ENCODE peak calls at places on chromosome 1, in ten cellular contexts. N, F, C, P, S, R, U, V, M and X are unnamed samples. For H3K27me3, the result is how much of the 10 kb centered on the place peaks cover.

GRCh38 chr1:16420719-16421118 is 16.5 kb downstream of the SPATA21 start:
- DNase-seq in S (no peak), F (no peak), M (no peak), N (no peak), R (no peak), U (no peak), V (peak), C (no peak), P (no peak), X (no peak)

GRCh38 chr1:100713636-100714035 is 5.9 kb upstream of the VCAM1 start:
- DNase-seq in N (no peak), P (no peak), F (no peak), M (no peak), U (no peak), C (no peak), S (peak), V (no peak), R (no peak), X (peak)

GRCh38 chr1:17433261-17433660 is 6.2 kb downstream of the RCC2 start:
- DNase-seq in P (no peak), S (no peak), U (no peak), V (no peak), R (no peak), F (no peak), N (no peak), M (no peak), C (no peak), X (no peak)

GRCh38 chr1:203456577-203456976 is 19.0 kb upstream of the PRELP start:
- DNase-seq in V (no peak), M (no peak), U (no peak), N (no peak), S (no peak), P (no peak), F (peak), R (no peak), C (no peak), X (no peak)

GRCh38 chr1:224626042-224626441 is 9.9 kb downstream of the CNIH3 start:
- DNase-seq in S (no peak), V (no peak), N (no peak), F (no peak), M (no peak), R (peak), P (peak), C (no peak), U (peak), X (no peak)

GRCh38 chr1:169634145-169634544 is 4.2 kb upstream of the SELP start:
- DNase-seq in C (no peak), P (no peak), N (no peak), U (no peak), R (no peak), F (no peak), V (no peak), S (no peak), M (no peak), X (no peak)

GRCh38 chr1:152386940-152387339 is 27.1 kb downstream of the CRNN start:
- DNase-seq in S (no peak), F (no peak), V (no peak), N (no peak), R (no peak), U (no peak), M (no peak), C (no peak), P (peak), X (no peak)

GRCh38 chr1:248825136-248825535 is 579 bp downstream of the SH3BP5L start:
- DNase-seq in U (no peak), F (no peak), M (no peak), S (no peak), P (peak), R (no peak), C (no peak), V (no peak), N (no peak), X (no peak)

GRCh38 chr1:66996018-66996682 is 57.8 kb downstream of the SLC35D1 start:
- DNase-seq in S (peak), R (peak), N (peak), U (peak), P (peak), V (peak), C (peak), F (peak), M (peak), X (peak)

GRCh38 chr1:115596080-115596795 is 45.5 kb upstream of the VANGL1 start:
- DNase-seq in S (no peak), N (no peak), U (peak), M (no peak), P (peak), F (no peak), R (peak), V (no peak), C (no peak), X (no peak)

GRCh38 chr1:211476200-211476849 is 15.6 kb downstream of the RD3 start:
- DNase-seq in N (peak), U (peak), S (peak), R (peak), V (peak), P (peak), M (peak), F (peak), C (peak), X (peak)

GRCh38 chr1:53733447-53733931 is 5.5 kb downstream of the GLIS1 start:
- DNase-seq in V (no peak), C (no peak), U (no peak), P (no peak), N (no peak), S (no peak), F (no peak), M (no peak), R (no peak), X (peak)

GRCh38 chr1:5734996-5735395 is 257.2 kb downstream of the NPHP4 start:
- DNase-seq in S (no peak), U (no peak), F (no peak), M (no peak), R (no peak), C (no peak), V (no peak), P (no peak), N (no peak), X (no peak)

DNA sequence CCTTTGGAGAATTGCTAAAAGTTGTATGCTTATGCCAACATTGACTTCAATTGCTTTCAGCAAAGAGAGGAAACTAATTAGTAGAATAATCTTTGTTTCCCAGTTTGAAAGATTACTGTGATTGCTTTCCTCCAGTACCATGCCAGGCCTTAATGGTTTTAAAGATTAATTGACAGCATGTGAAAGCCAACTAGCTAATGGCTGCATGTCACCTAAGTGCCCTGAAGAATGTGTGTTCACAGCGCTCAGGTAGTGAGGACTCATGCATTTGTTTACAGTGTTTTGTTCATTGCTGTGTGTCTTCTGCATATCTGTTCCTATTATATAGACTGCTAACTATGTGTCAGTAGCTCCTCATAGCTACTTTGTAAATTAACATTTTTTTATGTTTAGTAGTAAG is 335.6 kb downstream of the LRRIQ3 start:
- DNase-seq in N (no peak), U (no peak), P (no peak), C (no peak), M (no peak), R (no peak), F (peak), V (no peak), S (no peak), X (no peak)
- H3K27ac ChIP-seq in N (no peak), U (no peak), P (no peak), C (no peak), M (no peak), R (no peak), F (no peak), V (no peak), S (no peak), X (no peak)

GRCh38 chr1:31830511-31830910 is 14.7 kb upstream of the SPOCD1 start:
- DNase-seq in C (no peak), V (no peak), F (no peak), M (no peak), P (no peak), U (no peak), N (no peak), S (no peak), R (no peak), X (no peak)

GRCh38 chr1:31831397-31832378 is 15.9 kb upstream of the SPOCD1 start:
- DNase-seq in V (no peak), F (no peak), S (no peak), R (peak), N (no peak), M (no peak), U (no peak), P (peak), C (peak), X (no peak)

GRCh38 chr1:31830065-31830464 is 14.2 kb upstream of the SPOCD1 start:
- DNase-seq in F (no peak), R (no peak), V (no peak), N (no peak), M (no peak), C (no peak), U (no peak), S (no peak), P (no peak), X (no peak)

GRCh38 chr1:31828926-31829690 is 13.3 kb upstream of the SPOCD1 start:
- DNase-seq in V (no peak), M (no peak), F (no peak), P (no peak), N (no peak), S (no peak), R (no peak), U (no peak), C (no peak), X (no peak)

GRCh38 chr1:31828341-31828740 is 12.5 kb upstream of the SPOCD1 start:
- DNase-seq in S (no peak), C (no peak), N (no peak), M (no peak), F (no peak), V (no peak), P (no peak), U (no peak), R (no peak), X (no peak)
- H3K27me3 ChIP-seq in S (under half), C (under half), N (under half), M (under half), F (under half), V (under half), P (under half), U (under half), R (under half), X (under half)

GRCh38 chr1:24968941-24969585 is 39.0 kb upstream of the RUNX3 start:
- DNase-seq in C (no peak), F (no peak), R (no peak), V (no peak), U (no peak), N (no peak), S (no peak), P (no peak), M (no peak), X (no peak)

GRCh38 chr1:24966724-24967346 is 36.8 kb upstream of the RUNX3 start:
- DNase-seq in U (peak), R (peak), V (peak), S (no peak), N (no peak), M (no peak), P (peak), F (no peak), C (no peak), X (peak)

GRCh38 chr1:24966121-24966723 is 36.1 kb upstream of the RUNX3 start:
- DNase-seq in M (no peak), C (no peak), P (no peak), S (no peak), U (no peak), V (no peak), R (no peak), N (no peak), F (no peak), X (no peak)

GRCh38 chr1:24967555-24967954 is 37.5 kb upstream of the RUNX3 start:
- DNase-seq in M (no peak), P (no peak), N (no peak), U (no peak), F (no peak), V (no peak), S (no peak), C (no peak), R (no peak), X (no peak)

GRCh38 chr1:24967962-24968361 is 37.9 kb upstream of the RUNX3 start:
- DNase-seq in P (no peak), C (no peak), M (no peak), V (no peak), S (no peak), U (no peak), R (no peak), N (no peak), F (no peak), X (no peak)
- H3K4me2 ChIP-seq in P (no peak), C (no peak), M (no peak), V (no peak), S (no peak), U (no peak), R (no peak), N (no peak), F (no peak), X (no peak)

GRCh38 chr1:3717041-3717714 is 35.1 kb upstream of the CCDC27 start:
- DNase-seq in U (no peak), N (no peak), V (no peak), F (no peak), C (peak), S (no peak), P (no peak), M (no peak), R (no peak), X (no peak)
- H3K27ac ChIP-seq in U (no peak), N (no peak), V (no peak), F (no peak), C (no peak), S (no peak), P (no peak), M (no peak), R (no peak), X (no peak)

DNA sequence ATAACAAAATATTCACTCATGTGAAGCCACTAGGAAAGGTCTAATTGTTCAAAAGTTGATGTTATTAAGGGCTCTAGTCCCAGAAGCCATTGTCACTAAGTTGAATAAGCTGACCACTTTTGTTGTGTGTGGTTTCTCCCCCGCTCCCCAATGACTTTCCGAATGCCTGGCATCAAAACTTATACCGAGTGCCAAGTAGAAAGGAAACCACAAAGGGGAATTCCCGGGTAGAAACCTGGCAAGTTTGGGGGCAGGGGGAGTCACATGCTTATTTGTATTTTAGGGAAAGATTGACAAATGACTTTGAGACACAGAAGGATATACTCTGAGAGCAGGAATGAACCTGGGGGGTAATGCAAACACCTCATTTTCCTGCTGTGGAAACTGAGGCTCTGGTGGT is 154.1 kb downstream of the TGFBR3 start:
- DNase-seq in S (peak), V (no peak), R (peak), M (no peak), C (no peak), F (no peak), U (no peak), P (peak), N (no peak), X (no peak)
- H3K27me3 ChIP-seq in S (under half), V (under half), R (under half), M (under half), C (under half), F (under half), U (under half), P (under half), N (under half), X (under half)